ENCODE peak calls at places on chromosomes 5 and 9, in nine cellular contexts. G, V, E, J, H, A, B, D and Z are unnamed samples.

GRCh38 chr9:36985061-36985768 is 48.9 kb downstream of the PAX5 start:
- DNase-seq in E (no peak), H (no peak), D (no peak), J (no peak), B (no peak), G (no peak), A (peak), V (no peak), Z (no peak)

GRCh38 chr9:128005938-128006337 is 25.1 kb upstream of the EEIG1 start:
- DNase-seq in B (no peak), D (peak), H (no peak), E (no peak), V (no peak), G (no peak), A (peak), J (no peak), Z (peak)

GRCh38 chr9:111854799-111855198 is 41.8 kb upstream of the UGCG start:
- DNase-seq in G (no peak), B (no peak), H (no peak), D (no peak), V (no peak), A (no peak), J (no peak), E (no peak), Z (no peak)

GRCh38 chr5:15683332-15683731 is 183.4 kb downstream of the FBXL7 start:
- DNase-seq in J (no peak), B (no peak), D (no peak), V (no peak), A (no peak), G (peak), E (no peak), H (no peak), Z (no peak)

GRCh38 chr5:122099060-122099790 is 21.2 kb upstream of the LOX start:
- DNase-seq in E (peak), A (no peak), D (no peak), H (no peak), V (no peak), B (no peak), J (no peak), G (no peak), Z (no peak)

GRCh38 chr9:123863164-123863855 is 66.6 kb downstream of the DENND1A start:
- DNase-seq in D (no peak), A (no peak), B (no peak), E (peak), J (no peak), H (no peak), G (no peak), V (no peak), Z (no peak)

GRCh38 chr9:118533850-118534249 is 829.6 kb downstream of the TLR4 start:
- DNase-seq in D (no peak), G (no peak), A (no peak), B (no peak), V (no peak), H (no peak), J (no peak), E (no peak), Z (no peak)

GRCh38 chr5:168443950-168444700 is 42.1 kb upstream of the RARS1 start:
- DNase-seq in J (no peak), A (no peak), G (no peak), D (no peak), B (no peak), E (no peak), H (no peak), V (no peak), Z (no peak)

GRCh38 chr5:76114192-76114795 is 31.1 kb downstream of the SV2C start:
- DNase-seq in D (no peak), J (no peak), V (no peak), E (no peak), B (no peak), A (no peak), H (no peak), G (no peak), Z (peak)